ENCODE peak calls at places on chromosomes 16 and 17, in ten cellular contexts. M, D, R, X, P, C, W, N, J and I are unnamed samples.

GRCh38 chr16:67719778-67720144 is 645 bp upstream of the GFOD2 start:
- DNase-seq in M (peak), D (peak), R (no peak), X (peak), P (peak), C (no peak), W (peak), N (peak), J (peak), I (peak)

GRCh38 chr16:86481607-86482006 is 28.7 kb upstream of the FOXF1 start:
- DNase-seq in M (no peak), D (no peak), R (no peak), X (no peak), P (no peak), C (no peak), W (no peak), N (no peak), J (no peak), I (no peak)

GRCh38 chr17:42365136-42365535 is 23.1 kb downstream of the STAT3 start:
- DNase-seq in M (peak), D (no peak), R (peak), X (peak), P (no peak), C (no peak), W (no peak), N (no peak), J (no peak), I (peak)

GRCh38 chr17:66420961-66421371 is 118.6 kb downstream of the PRKCA start:
- DNase-seq in M (peak), D (no peak), R (no peak), X (peak), P (no peak), C (no peak), W (no peak), N (no peak), J (no peak), I (peak)

GRCh38 chr16:30737794-30738648 is 10.2 kb upstream of the PHKG2 start:
- DNase-seq in M (no peak), D (no peak), R (no peak), X (no peak), P (no peak), C (peak), W (no peak), N (no peak), J (no peak), I (no peak)

GRCh38 chr16:84643677-84644076 is 4.6 kb upstream of the KLHL36 start:
- DNase-seq in M (no peak), D (no peak), R (no peak), X (no peak), P (no peak), C (no peak), W (peak), N (no peak), J (no peak), I (peak)

GRCh38 chr17:73956595-73957465 is 246.6 kb upstream of the RPL38 start:
- DNase-seq in M (no peak), D (no peak), R (no peak), X (no peak), P (peak), C (no peak), W (peak), N (peak), J (no peak), I (no peak)

GRCh38 chr17:59361916-59362810 is 30.7 kb downstream of the YPEL2 start:
- DNase-seq in M (peak), D (no peak), R (no peak), X (peak), P (no peak), C (no peak), W (no peak), N (no peak), J (peak), I (peak)

GRCh38 chr17:37694734-37695133 is 50.1 kb downstream of the HNF1B start:
- DNase-seq in M (peak), D (no peak), R (no peak), X (peak), P (no peak), C (no peak), W (no peak), N (no peak), J (no peak), I (no peak)

GRCh38 chr16:49012961-49013726 is 268.5 kb downstream of the CBLN1 start:
- DNase-seq in M (peak), D (peak), R (no peak), X (peak), P (no peak), C (no peak), W (no peak), N (no peak), J (no peak), I (no peak)

GRCh38 chr16:77834600-77834963 is 46.2 kb downstream of the VAT1L start:
- DNase-seq in M (peak), D (no peak), R (no peak), X (peak), P (no peak), C (no peak), W (no peak), N (no peak), J (peak), I (no peak)

GRCh38 chr17:73307130-73307529 is 4.7 kb downstream of the CDC42EP4 start:
- DNase-seq in M (no peak), D (no peak), R (no peak), X (no peak), P (no peak), C (no peak), W (no peak), N (no peak), J (no peak), I (no peak)

GRCh38 chr17:81033535-81034167 is 1.3 kb upstream of the BAIAP2 start:
- DNase-seq in M (no peak), D (no peak), R (peak), X (no peak), P (no peak), C (peak), W (no peak), N (no peak), J (no peak), I (peak)

GRCh38 chr17:35731932-35732805 is 730 bp downstream of the RASL10B start:
- DNase-seq in M (no peak), D (no peak), R (no peak), X (no peak), P (peak), C (no peak), W (no peak), N (no peak), J (no peak), I (peak)

GRCh38 chr16:29986931-29987330 is 8.5 kb downstream of the HIRIP3 start:
- DNase-seq in M (no peak), D (no peak), R (no peak), X (no peak), P (no peak), C (no peak), W (no peak), N (no peak), J (no peak), I (no peak)

GRCh38 chr16:16120382-16121184 is 102.7 kb downstream of the ABCC6 start:
- DNase-seq in M (no peak), D (peak), R (peak), X (peak), P (no peak), C (peak), W (no peak), N (no peak), J (no peak), I (no peak)

GRCh38 chr16:12719972-12720371 is 83.7 kb downstream of the CPPED1 start:
- DNase-seq in M (no peak), D (no peak), R (no peak), X (no peak), P (no peak), C (no peak), W (no peak), N (no peak), J (no peak), I (no peak)

GRCh38 chr17:34616148-34616547 is 36.8 kb downstream of the TMEM132E start:
- DNase-seq in M (no peak), D (no peak), R (no peak), X (no peak), P (peak), C (no peak), W (no peak), N (no peak), J (no peak), I (no peak)

GRCh38 chr17:61536417-61536955 is 54.5 kb downstream of the NACA2 start:
- DNase-seq in M (no peak), D (no peak), R (no peak), X (peak), P (no peak), C (no peak), W (no peak), N (no peak), J (no peak), I (peak)

GRCh38 chr16:86218479-86219170 is 291.7 kb upstream of the FOXF1 start:
- DNase-seq in M (no peak), D (no peak), R (no peak), X (no peak), P (no peak), C (no peak), W (no peak), N (no peak), J (no peak), I (no peak)

GRCh38 chr16:471353-472198 is 46.1 kb downstream of the RAB11FIP3 start:
- DNase-seq in M (peak), D (no peak), R (no peak), X (no peak), P (no peak), C (peak), W (no peak), N (no peak), J (no peak), I (peak)

GRCh38 chr17:65552214-65552613 is 9.2 kb downstream of the AXIN2 start:
- DNase-seq in M (no peak), D (no peak), R (no peak), X (no peak), P (no peak), C (peak), W (no peak), N (no peak), J (no peak), I (no peak)

GRCh38 chr16:74627506-74628220 is 20.7 kb upstream of the GLG1 start:
- DNase-seq in M (peak), D (no peak), R (no peak), X (no peak), P (no peak), C (no peak), W (no peak), N (no peak), J (no peak), I (no peak)

GRCh38 chr16:11949527-11949926 is 7.7 kb upstream of the NPIPB2 start:
- DNase-seq in M (peak), D (no peak), R (no peak), X (peak), P (peak), C (no peak), W (peak), N (peak), J (no peak), I (peak)

GRCh38 chr17:76560877-76561221 is 21.0 kb downstream of the PRCD start:
- DNase-seq in M (no peak), D (no peak), R (no peak), X (no peak), P (no peak), C (no peak), W (no peak), N (no peak), J (no peak), I (no peak)
- H3K4me3 ChIP-seq in M (peak), D (no peak), R (no peak), X (no peak), P (no peak), C (peak), W (no peak), N (no peak), J (no peak), I (peak)

GRCh38 chr17:69325518-69326301 is 1.2 kb downstream of the ABCA5 start:
- DNase-seq in M (no peak), D (no peak), R (no peak), X (no peak), P (no peak), C (no peak), W (no peak), N (no peak), J (no peak), I (no peak)
- H3K4me3 ChIP-seq in M (peak), D (peak), R (peak), X (peak), P (peak), C (peak), W (peak), N (peak), J (peak), I (peak)

DNA sequence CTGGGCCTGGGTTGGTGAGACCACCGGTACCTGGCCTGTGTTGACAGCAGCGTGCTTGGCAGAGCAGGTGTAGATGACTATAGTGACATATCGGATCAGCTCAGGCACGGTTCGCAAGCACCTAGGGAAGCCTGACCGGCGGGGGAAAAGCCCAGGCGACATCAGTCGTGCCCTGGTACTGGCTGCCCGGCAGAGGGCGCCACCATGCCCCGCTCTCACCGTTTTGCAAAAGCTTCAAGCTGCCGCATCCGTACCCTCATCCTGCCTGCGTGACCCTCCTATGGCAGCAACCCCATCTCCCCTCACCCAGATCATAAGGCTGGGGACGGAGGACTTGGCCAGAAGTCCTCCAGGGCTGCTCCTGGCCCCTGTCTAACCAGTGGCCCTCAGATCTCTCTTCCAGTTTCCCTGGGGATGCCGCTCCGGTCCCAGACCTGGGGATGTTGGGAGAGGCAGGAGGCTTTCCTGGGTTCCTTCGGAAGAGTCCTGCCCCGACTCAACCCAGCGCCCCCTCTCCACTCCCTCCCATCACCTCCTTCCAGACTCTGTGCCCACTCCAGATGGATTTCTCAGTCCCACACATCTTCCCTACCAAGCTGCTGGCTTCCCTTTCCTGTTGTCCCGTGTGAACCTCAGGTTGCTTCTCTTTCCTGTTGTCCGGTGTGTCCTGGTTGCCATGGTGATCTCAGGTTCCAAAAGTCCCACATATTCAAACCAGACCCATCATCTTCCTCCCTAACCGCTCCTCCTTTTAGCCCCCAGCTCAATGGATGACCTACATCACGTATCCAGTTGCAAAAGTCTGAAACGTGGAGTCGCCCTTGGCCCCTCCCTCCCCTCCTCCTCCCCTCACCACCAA is 13.7 kb downstream of the ALOX12B start:
- DNase-seq in M (peak), D (peak), R (peak), X (peak), P (peak), C (peak), W (peak), N (peak), J (no peak), I (peak)
- H3K4me3 ChIP-seq in M (no peak), D (no peak), R (no peak), X (no peak), P (peak), C (no peak), W (no peak), N (peak), J (no peak), I (no peak)

GRCh38 chr16:69720822-69721430 is 5.4 kb downstream of the NQO1 start:
- DNase-seq in M (no peak), D (no peak), R (no peak), X (no peak), P (no peak), C (no peak), W (no peak), N (no peak), J (no peak), I (no peak)
- H3K4me3 ChIP-seq in M (no peak), D (no peak), R (no peak), X (no peak), P (no peak), C (no peak), W (no peak), N (peak), J (no peak), I (no peak)

DNA sequence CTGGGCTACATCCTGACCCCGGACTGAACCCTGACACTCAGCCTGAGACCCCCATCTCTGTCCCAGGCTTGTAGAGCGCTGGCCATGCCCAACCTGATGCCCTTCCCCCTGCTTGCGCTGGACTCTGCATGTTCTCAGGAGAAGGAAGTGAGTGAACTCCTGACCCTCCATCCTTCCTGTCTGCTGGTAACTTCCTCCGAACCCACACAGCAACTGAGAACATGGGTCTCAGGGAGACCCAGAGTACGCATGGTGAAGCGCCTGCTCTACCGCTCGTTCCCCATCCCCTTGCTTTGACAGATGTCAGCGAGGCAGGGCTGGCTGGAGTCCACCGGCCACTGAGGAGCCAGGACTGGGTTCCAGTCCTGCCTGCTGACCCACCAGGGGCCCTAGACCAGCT is 6.1 kb downstream of the CAMKK1 start:
- DNase-seq in M (no peak), D (peak), R (peak), X (no peak), P (no peak), C (no peak), W (peak), N (no peak), J (no peak), I (no peak)
- H3K4me3 ChIP-seq in M (no peak), D (no peak), R (no peak), X (no peak), P (no peak), C (no peak), W (no peak), N (no peak), J (no peak), I (no peak)

DNA sequence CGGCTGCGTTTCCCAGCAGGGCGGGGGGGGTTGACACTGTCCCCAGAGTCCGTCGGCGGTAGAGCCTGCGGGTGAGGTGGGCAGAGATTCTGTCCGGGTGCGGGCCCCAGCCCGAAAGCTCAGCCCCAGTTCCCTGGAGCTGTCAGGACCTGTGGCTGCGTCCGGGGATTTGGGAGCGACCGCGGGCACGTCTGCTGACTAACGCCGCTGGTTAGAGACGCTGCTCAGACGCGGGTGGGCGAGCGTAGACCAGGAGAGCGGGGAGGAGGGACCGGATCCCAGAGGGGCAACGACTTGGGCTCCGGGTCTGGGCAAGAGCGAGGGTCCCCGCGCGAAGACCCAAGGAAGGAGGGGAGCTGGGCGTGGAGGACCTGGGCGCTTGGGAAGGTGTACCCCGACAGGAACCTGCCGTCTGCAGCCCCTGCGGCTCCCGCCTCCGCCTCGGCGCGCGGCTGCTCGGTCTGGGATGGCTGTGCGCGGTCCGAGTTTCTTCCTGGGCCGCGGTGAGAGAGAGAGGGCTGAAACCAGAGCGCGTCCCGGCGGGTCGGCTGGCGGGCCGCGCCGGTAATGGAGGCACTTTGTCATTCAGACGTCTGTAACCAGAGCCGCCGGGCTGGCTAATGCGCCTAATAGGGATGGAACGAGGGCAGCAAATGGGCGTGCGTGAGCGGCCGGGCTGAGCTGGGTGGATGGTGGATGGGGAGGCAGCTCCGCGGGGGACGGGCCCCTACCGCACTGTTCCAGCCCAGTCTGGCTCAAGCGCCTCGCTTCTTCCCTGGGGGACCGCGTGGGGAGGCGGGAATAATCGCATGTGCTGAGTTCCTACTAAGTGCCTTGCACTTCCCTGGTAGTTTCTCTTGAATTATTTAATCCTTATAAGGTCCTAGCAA is 2.3 kb downstream of the NGFR start:
- DNase-seq in M (peak), D (no peak), R (peak), X (no peak), P (peak), C (peak), W (no peak), N (peak), J (no peak), I (peak)
- H3K4me3 ChIP-seq in M (no peak), D (peak), R (no peak), X (peak), P (peak), C (peak), W (peak), N (peak), J (no peak), I (peak)

GRCh38 chr16:53089434-53090270 is 34.9 kb downstream of the CHD9 start:
- DNase-seq in M (peak), D (peak), R (no peak), X (peak), P (no peak), C (no peak), W (peak), N (no peak), J (no peak), I (peak)

GRCh38 chr16:53091508-53092211 is 36.9 kb downstream of the CHD9 start:
- DNase-seq in M (peak), D (peak), R (peak), X (peak), P (peak), C (peak), W (peak), N (no peak), J (peak), I (peak)

GRCh38 chr16:53090271-53090590 is 35.4 kb downstream of the CHD9 start:
- DNase-seq in M (no peak), D (no peak), R (no peak), X (no peak), P (no peak), C (no peak), W (no peak), N (no peak), J (no peak), I (no peak)

GRCh38 chr16:53093162-53093744 is 38.5 kb downstream of the CHD9 start:
- DNase-seq in M (no peak), D (no peak), R (no peak), X (no peak), P (no peak), C (no peak), W (no peak), N (no peak), J (no peak), I (no peak)

GRCh38 chr16:53090591-53091507 is 36.1 kb downstream of the CHD9 start:
- DNase-seq in M (peak), D (peak), R (peak), X (peak), P (no peak), C (peak), W (peak), N (no peak), J (peak), I (peak)
- H3K4me3 ChIP-seq in M (peak), D (no peak), R (no peak), X (peak), P (no peak), C (peak), W (no peak), N (no peak), J (peak), I (peak)

GRCh38 chr17:846901-847777 is 65.0 kb downstream of the MRM3 start:
- DNase-seq in M (peak), D (no peak), R (no peak), X (peak), P (no peak), C (no peak), W (no peak), N (no peak), J (no peak), I (peak)
- H3K4me3 ChIP-seq in M (peak), D (peak), R (peak), X (no peak), P (no peak), C (peak), W (no peak), N (no peak), J (peak), I (no peak)